ENCODE peak calls at places on chromosome 12, in ten cellular contexts. One of them, this sample, is unnamed.

GRCh38 chr12:88639361-88639760 is 59.1 kb upstream of the KITLG start:
- DNase-seq in cardiac muscle cell: peak; percentile 31
- DNase-seq in iPS DF 6.9: no peak
- DNase-seq in neuronal stem cell: no peak
- DNase-seq in tibial artery: no peak
- DNase-seq in body of pancreas: no peak
- DNase-seq in caudate nucleus: no peak
- DNase-seq in K562: no peak
- DNase-seq in upper lobe of right lung: no peak
- DNase-seq in right lobe of liver: no peak
- DNase-seq in this sample: no peak

GRCh38 chr12:81811066-81811777 is 52.1 kb upstream of the PPFIA2 start:
- DNase-seq in cardiac muscle cell: peak; percentile 91
- DNase-seq in iPS DF 6.9: no peak
- DNase-seq in caudate nucleus: no peak
- DNase-seq in right lobe of liver: no peak
- DNase-seq in tibial artery: peak; percentile 68
- DNase-seq in body of pancreas: no peak
- DNase-seq in K562: no peak
- DNase-seq in upper lobe of right lung: no peak
- DNase-seq in neuronal stem cell: no peak
- DNase-seq in this sample: no peak

GRCh38 chr12:108519558-108519957 is 4.5 kb downstream of the FICD start:
- DNase-seq in iPS DF 6.9: no peak
- DNase-seq in caudate nucleus: no peak
- DNase-seq in K562: peak; percentile 59
- DNase-seq in cardiac muscle cell: no peak
- DNase-seq in tibial artery: no peak
- DNase-seq in upper lobe of right lung: no peak
- DNase-seq in neuronal stem cell: no peak
- DNase-seq in body of pancreas: no peak
- DNase-seq in right lobe of liver: no peak
- DNase-seq in this sample: no peak

GRCh38 chr12:66008985-66009384 is 121.6 kb downstream of the LLPH start:
- DNase-seq in caudate nucleus: no peak
- DNase-seq in K562: no peak
- DNase-seq in cardiac muscle cell: no peak
- DNase-seq in neuronal stem cell: no peak
- DNase-seq in upper lobe of right lung: no peak
- DNase-seq in tibial artery: no peak
- DNase-seq in iPS DF 6.9: no peak
- DNase-seq in body of pancreas: no peak
- DNase-seq in right lobe of liver: no peak
- DNase-seq in this sample: no peak

GRCh38 chr12:44647891-44648690 is 228.0 kb downstream of the NELL2 start:
- DNase-seq in body of pancreas: no peak
- DNase-seq in cardiac muscle cell: no peak
- DNase-seq in iPS DF 6.9: no peak
- DNase-seq in tibial artery: no peak
- DNase-seq in neuronal stem cell: no peak
- DNase-seq in caudate nucleus: no peak
- DNase-seq in upper lobe of right lung: no peak
- DNase-seq in right lobe of liver: no peak
- DNase-seq in K562: no peak
- DNase-seq in this sample: no peak

GRCh38 chr12:42237052-42237852 is 796 bp downstream of the YAF2 start:
- DNase-seq in neuronal stem cell: peak; percentile 61
- DNase-seq in tibial artery: peak; percentile 82
- DNase-seq in caudate nucleus: no peak
- DNase-seq in cardiac muscle cell: peak; percentile 81
- DNase-seq in upper lobe of right lung: peak; percentile 92
- DNase-seq in body of pancreas: peak; percentile 83
- DNase-seq in right lobe of liver: peak; percentile 81
- DNase-seq in iPS DF 6.9: no peak
- DNase-seq in K562: peak; percentile 60
- DNase-seq in this sample: peak; percentile 56

GRCh38 chr12:93670104-93670503 is 7.1 kb upstream of the CRADD start:
- DNase-seq in caudate nucleus: no peak
- DNase-seq in tibial artery: no peak
- DNase-seq in cardiac muscle cell: no peak
- DNase-seq in K562: no peak
- DNase-seq in right lobe of liver: no peak
- DNase-seq in upper lobe of right lung: no peak
- DNase-seq in body of pancreas: peak; percentile 31
- DNase-seq in iPS DF 6.9: no peak
- DNase-seq in neuronal stem cell: no peak
- DNase-seq in this sample: no peak

GRCh38 chr12:122874081-122874480 is 21.8 kb downstream of the VPS37B start:
- DNase-seq in iPS DF 6.9: no peak
- DNase-seq in right lobe of liver: no peak
- DNase-seq in tibial artery: peak; percentile 21
- DNase-seq in neuronal stem cell: no peak
- DNase-seq in K562: no peak
- DNase-seq in upper lobe of right lung: peak; percentile 57
- DNase-seq in cardiac muscle cell: no peak
- DNase-seq in body of pancreas: no peak
- DNase-seq in caudate nucleus: no peak
- DNase-seq in this sample: no peak

GRCh38 chr12:68871899-68872298 is 61.1 kb downstream of the CPM start:
- DNase-seq in right lobe of liver: no peak
- DNase-seq in body of pancreas: no peak
- DNase-seq in tibial artery: no peak
- DNase-seq in caudate nucleus: no peak
- DNase-seq in K562: no peak
- DNase-seq in iPS DF 6.9: no peak
- DNase-seq in neuronal stem cell: no peak
- DNase-seq in cardiac muscle cell: peak; percentile 47
- DNase-seq in upper lobe of right lung: no peak
- DNase-seq in this sample: no peak

GRCh38 chr12:29439506-29439905 is 58.0 kb downstream of the OVCH1 start:
- DNase-seq in right lobe of liver: no peak
- DNase-seq in cardiac muscle cell: no peak
- DNase-seq in iPS DF 6.9: no peak
- DNase-seq in tibial artery: no peak
- DNase-seq in K562: no peak
- DNase-seq in neuronal stem cell: no peak
- DNase-seq in upper lobe of right lung: no peak
- DNase-seq in body of pancreas: no peak
- DNase-seq in caudate nucleus: no peak
- DNase-seq in this sample: no peak

GRCh38 chr12:68001486-68002466 is 12.5 kb downstream of the IFNG-AS1 start:
- DNase-seq in K562: peak; percentile 10
- DNase-seq in iPS DF 6.9: no peak
- DNase-seq in body of pancreas: no peak
- DNase-seq in right lobe of liver: no peak
- DNase-seq in cardiac muscle cell: peak; percentile 28
- DNase-seq in tibial artery: no peak
- DNase-seq in neuronal stem cell: no peak
- DNase-seq in caudate nucleus: no peak
- DNase-seq in upper lobe of right lung: no peak
- DNase-seq in this sample: no peak

GRCh38 chr12:107385518-107385917 is 292.2 kb upstream of the CRY1 start:
- DNase-seq in tibial artery: no peak
- DNase-seq in upper lobe of right lung: no peak
- DNase-seq in cardiac muscle cell: peak; percentile 10
- DNase-seq in iPS DF 6.9: no peak
- DNase-seq in neuronal stem cell: no peak
- DNase-seq in K562: no peak
- DNase-seq in body of pancreas: no peak
- DNase-seq in right lobe of liver: no peak
- DNase-seq in caudate nucleus: no peak
- DNase-seq in this sample: no peak

GRCh38 chr12:82688035-82688501 is 1.4 kb downstream of the TMTC2 start:
- DNase-seq in K562: no peak
- DNase-seq in cardiac muscle cell: peak; percentile 29
- DNase-seq in right lobe of liver: no peak
- DNase-seq in body of pancreas: no peak
- DNase-seq in neuronal stem cell: no peak
- DNase-seq in caudate nucleus: no peak
- DNase-seq in upper lobe of right lung: no peak
- DNase-seq in tibial artery: no peak
- DNase-seq in iPS DF 6.9: no peak
- DNase-seq in this sample: no peak

GRCh38 chr12:32863128-32863527 is 33.4 kb downstream of the PKP2 start:
- DNase-seq in tibial artery: no peak
- DNase-seq in caudate nucleus: no peak
- DNase-seq in right lobe of liver: no peak
- DNase-seq in iPS DF 6.9: no peak
- DNase-seq in upper lobe of right lung: no peak
- DNase-seq in body of pancreas: no peak
- DNase-seq in cardiac muscle cell: no peak
- DNase-seq in K562: no peak
- DNase-seq in neuronal stem cell: no peak
- DNase-seq in this sample: no peak
- H3K27ac ChIP-seq in tibial artery: no peak overlapping the region
- H3K27ac ChIP-seq in caudate nucleus: no peak overlapping the region
- H3K27ac ChIP-seq in right lobe of liver: peak overlapping the region; percentile 61
- H3K27ac ChIP-seq in iPS DF 6.9: no peak overlapping the region
- H3K27ac ChIP-seq in upper lobe of right lung: no peak overlapping the region
- H3K27ac ChIP-seq in body of pancreas: no peak overlapping the region
- H3K27ac ChIP-seq in cardiac muscle cell: peak overlapping the region; percentile 89
- H3K27ac ChIP-seq in K562: no peak overlapping the region
- H3K27ac ChIP-seq in neuronal stem cell: no peak overlapping the region
- H3K27ac ChIP-seq in this sample: no peak overlapping the region

DNA sequence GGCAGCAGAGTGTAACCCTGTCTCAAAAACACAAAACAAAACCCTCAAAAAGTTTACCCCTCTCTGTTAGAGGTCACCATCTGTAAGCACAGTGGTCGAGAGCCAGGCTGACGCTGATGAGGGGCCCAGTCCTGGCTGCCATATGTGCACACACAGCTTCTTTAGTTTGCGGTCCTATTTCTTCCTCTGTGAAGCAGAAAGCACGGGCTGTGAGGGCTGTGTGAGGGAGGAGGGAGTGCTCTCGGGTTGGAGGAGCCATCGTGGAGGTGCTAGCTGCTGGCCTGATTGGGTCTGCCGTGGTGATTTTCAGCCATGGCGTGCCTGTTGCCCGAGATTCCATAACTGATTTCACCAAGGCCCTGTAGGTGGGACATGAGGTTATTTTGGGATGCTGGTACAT is 3.5 kb downstream of the ULK1 start:
- DNase-seq in body of pancreas: peak; percentile 22
- DNase-seq in iPS DF 6.9: no peak
- DNase-seq in caudate nucleus: no peak
- DNase-seq in cardiac muscle cell: no peak
- DNase-seq in K562: no peak
- DNase-seq in upper lobe of right lung: no peak
- DNase-seq in neuronal stem cell: no peak
- DNase-seq in right lobe of liver: no peak
- DNase-seq in tibial artery: no peak
- DNase-seq in this sample: no peak
- H3K27ac ChIP-seq in body of pancreas: peak overlapping the region; percentile 100
- H3K27ac ChIP-seq in iPS DF 6.9: no peak overlapping the region
- H3K27ac ChIP-seq in caudate nucleus: no peak overlapping the region
- H3K27ac ChIP-seq in cardiac muscle cell: no peak overlapping the region
- H3K27ac ChIP-seq in K562: no peak overlapping the region
- H3K27ac ChIP-seq in upper lobe of right lung: no peak overlapping the region
- H3K27ac ChIP-seq in neuronal stem cell: no peak overlapping the region
- H3K27ac ChIP-seq in right lobe of liver: peak overlapping the region; percentile 100
- H3K27ac ChIP-seq in tibial artery: no peak overlapping the region
- H3K27ac ChIP-seq in this sample: no peak overlapping the region

DNA sequence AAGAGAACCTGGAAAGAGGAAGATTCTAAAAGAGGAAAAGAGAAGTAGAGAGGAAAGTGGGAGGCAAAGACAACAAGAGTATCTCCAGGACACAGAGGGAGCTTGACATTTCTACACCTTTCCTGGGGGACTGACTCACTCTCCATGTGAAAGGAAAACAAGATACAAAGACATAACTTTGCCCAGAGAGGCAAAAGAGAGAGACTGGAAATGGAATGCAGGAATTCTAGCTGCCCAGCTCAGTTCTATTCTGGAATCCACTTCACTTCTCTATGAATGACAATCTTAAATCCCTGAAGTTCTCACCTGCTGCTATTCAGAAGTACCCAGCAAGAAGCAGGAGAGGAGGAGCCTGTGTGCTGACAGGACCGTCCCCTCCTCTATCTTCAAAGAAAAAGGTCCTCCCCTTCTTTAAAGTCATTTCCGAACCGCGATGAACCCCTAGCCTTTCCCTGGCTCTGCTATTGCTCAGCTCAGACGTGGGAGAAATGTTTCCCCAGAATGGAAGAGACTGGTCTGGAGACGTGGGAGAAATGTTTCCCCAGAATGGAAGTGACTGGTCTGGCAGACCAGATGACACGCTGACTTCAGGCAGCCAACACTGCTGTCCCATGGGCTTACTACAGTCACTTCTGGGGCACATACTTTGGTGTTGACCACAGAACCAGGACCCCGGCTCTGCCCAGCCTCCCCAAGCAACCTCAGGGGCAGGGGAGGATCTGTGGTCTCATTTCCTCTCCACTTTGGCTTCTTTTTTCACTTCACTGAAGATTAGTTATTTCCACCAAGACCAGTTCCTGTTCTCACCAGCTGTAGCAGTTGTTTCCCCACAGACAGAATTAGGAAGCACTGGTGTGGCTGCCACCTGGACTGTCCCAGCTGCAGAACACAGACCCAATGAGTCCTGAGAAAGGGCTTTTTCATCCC is 8.3 kb downstream of the FMNL3 start:
- DNase-seq in caudate nucleus: no peak
- DNase-seq in neuronal stem cell: no peak
- DNase-seq in cardiac muscle cell: peak; percentile 66
- DNase-seq in body of pancreas: no peak
- DNase-seq in iPS DF 6.9: peak; percentile 71
- DNase-seq in tibial artery: peak; percentile 76
- DNase-seq in right lobe of liver: no peak
- DNase-seq in upper lobe of right lung: peak; percentile 71
- DNase-seq in K562: no peak
- DNase-seq in this sample: no peak
- H3K27ac ChIP-seq in caudate nucleus: peak overlapping the region; percentile 50
- H3K27ac ChIP-seq in neuronal stem cell: peak overlapping the region; percentile 3
- H3K27ac ChIP-seq in cardiac muscle cell: peak overlapping the region; percentile 85
- H3K27ac ChIP-seq in body of pancreas: peak overlapping the region; percentile 41
- H3K27ac ChIP-seq in iPS DF 6.9: peak overlapping the region; percentile 30
- H3K27ac ChIP-seq in tibial artery: peak overlapping the region; percentile 69
- H3K27ac ChIP-seq in right lobe of liver: peak overlapping the region; percentile 13
- H3K27ac ChIP-seq in upper lobe of right lung: peak overlapping the region; percentile 63
- H3K27ac ChIP-seq in K562: peak overlapping the region; percentile 46
- H3K27ac ChIP-seq in this sample: peak overlapping the region; percentile 53

GRCh38 chr12:104276192-104277131 is 27.1 kb upstream of the EID3 start:
- DNase-seq in neuronal stem cell: no peak
- DNase-seq in right lobe of liver: no peak
- DNase-seq in body of pancreas: no peak
- DNase-seq in K562: no peak
- DNase-seq in iPS DF 6.9: no peak
- DNase-seq in tibial artery: no peak
- DNase-seq in upper lobe of right lung: peak; percentile 74
- DNase-seq in caudate nucleus: no peak
- DNase-seq in cardiac muscle cell: no peak
- DNase-seq in this sample: no peak
- H3K27ac ChIP-seq in neuronal stem cell: no peak overlapping the region
- H3K27ac ChIP-seq in right lobe of liver: no peak overlapping the region
- H3K27ac ChIP-seq in body of pancreas: no peak overlapping the region
- H3K27ac ChIP-seq in K562: no peak overlapping the region
- H3K27ac ChIP-seq in iPS DF 6.9: no peak overlapping the region
- H3K27ac ChIP-seq in tibial artery: no peak overlapping the region
- H3K27ac ChIP-seq in upper lobe of right lung: peak overlapping the region; percentile 64
- H3K27ac ChIP-seq in caudate nucleus: no peak overlapping the region
- H3K27ac ChIP-seq in cardiac muscle cell: no peak overlapping the region
- H3K27ac ChIP-seq in this sample: no peak overlapping the region

This sample was measured in dorsolateral prefrontal cortex.